ENCODE peak calls at places on chromosomes 12 and 14, in four cellular contexts. Q is HepG2, F is GM12878, L is K562. N is an unnamed sample.

GRCh38 chr12:45909041-45909713 is 81.2 kb downstream of the SCAF11 start:
- DNase-seq in Q (no peak), F (no peak), L (no peak), N (no peak)

GRCh38 chr12:92065018-92065499 is 80.6 kb downstream of the BTG1 start:
- DNase-seq in Q (peak), F (peak), L (no peak), N (no peak)

GRCh38 chr14:44897041-44897843 is 64.5 kb downstream of the KLHL28 start:
- DNase-seq in Q (peak), F (peak), L (peak), N (peak)

GRCh38 chr12:11209098-11209497 is 22.4 kb upstream of the TAS2R42 start:
- DNase-seq in Q (peak), F (no peak), L (no peak), N (no peak)

GRCh38 chr12:29961231-29961630 is 177.5 kb upstream of the TMTC1 start:
- DNase-seq in Q (no peak), F (no peak), L (no peak), N (no peak)

GRCh38 chr12:75196865-75197264 is 12.8 kb downstream of the KCNC2 start:
- DNase-seq in Q (no peak), F (no peak), L (no peak), N (no peak)

GRCh38 chr14:100982356-100982755 is 78.8 kb upstream of the RTL1 start:
- DNase-seq in Q (no peak), F (no peak), L (no peak), N (no peak)

GRCh38 chr12:67910360-67911292 is 78.6 kb upstream of the IFNG-AS1 start:
- DNase-seq in Q (no peak), F (no peak), L (no peak), N (no peak)

GRCh38 chr12:92759634-92760268 is 57.0 kb downstream of the PLEKHG7 start:
- DNase-seq in Q (no peak), F (no peak), L (peak), N (no peak)

GRCh38 chr12:130179621-130180020 is 17.4 kb downstream of the FZD10 start:
- DNase-seq in Q (no peak), F (no peak), L (no peak), N (no peak)

GRCh38 chr12:55637467-55637866 is 775 bp downstream of the OR10P1 start:
- DNase-seq in Q (no peak), F (no peak), L (no peak), N (no peak)

GRCh38 chr12:89863332-89863938 is 154.8 kb upstream of the ATP2B1 start:
- DNase-seq in Q (no peak), F (peak), L (no peak), N (no peak)

GRCh38 chr12:28161697-28162096 is 28.6 kb upstream of the CCDC91 start:
- DNase-seq in Q (no peak), F (no peak), L (no peak), N (no peak)

GRCh38 chr12:60169904-60170303 is 574.1 kb downstream of the SLC16A7 start:
- DNase-seq in Q (no peak), F (no peak), L (no peak), N (no peak)

GRCh38 chr12:111764120-111764821 is 2.5 kb upstream of the ALDH2 start:
- DNase-seq in Q (no peak), F (peak), L (no peak), N (no peak)

GRCh38 chr14:55412686-55413085 is 1.1 kb upstream of the ATG14 start:
- DNase-seq in Q (no peak), F (no peak), L (no peak), N (no peak)

GRCh38 chr14:78985668-78986073 is 815.5 kb downstream of the NRXN3 start:
- DNase-seq in Q (no peak), F (no peak), L (no peak), N (peak)

GRCh38 chr14:78987006-78987405 is 816.8 kb downstream of the NRXN3 start:
- DNase-seq in Q (no peak), F (no peak), L (no peak), N (no peak)

GRCh38 chr14:78989246-78989645 is 819.1 kb downstream of the NRXN3 start:
- DNase-seq in Q (no peak), F (no peak), L (no peak), N (no peak)
- TF ChIP-seq HDAC6 in Q (no peak), F (no peak), L (no peak), N (no peak)

DNA sequence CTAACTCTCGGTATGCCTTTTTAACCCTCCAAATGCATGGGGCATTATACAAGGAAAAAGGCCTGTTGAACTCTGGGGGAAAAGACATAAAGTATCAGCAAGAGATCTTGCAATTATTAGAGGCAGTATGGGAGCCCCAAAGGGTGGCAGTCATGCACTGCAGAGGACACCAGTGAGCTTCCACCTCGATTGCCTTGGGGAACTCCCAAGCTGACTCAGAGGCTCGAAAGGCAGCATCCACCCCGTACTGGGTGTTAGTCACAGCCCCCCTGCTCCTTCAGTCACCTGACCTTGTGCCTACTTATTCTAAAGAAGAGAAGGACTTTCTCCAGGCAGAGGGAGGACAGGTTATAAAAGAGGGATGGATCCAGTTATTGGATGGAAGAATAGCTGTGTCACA is 781.4 kb upstream of the TMEM132C start:
- DNase-seq in Q (no peak), F (no peak), L (no peak), N (no peak)
- TF ChIP-seq HDAC6 in Q (no peak), F (no peak), L (no peak), N (no peak)

GRCh38 chr12:113555226-113555625 is 83.6 kb upstream of the LHX5 start:
- DNase-seq in Q (no peak), F (no peak), L (no peak), N (no peak)
- TF ChIP-seq HDAC6 in Q (no peak), F (no peak), L (no peak), N (no peak)

GRCh38 chr14:70721542-70721941 is 79.8 kb downstream of the TTC9 start:
- DNase-seq in Q (peak), F (no peak), L (no peak), N (no peak)
- TF ChIP-seq HDAC6 in Q (no peak), F (no peak), L (no peak), N (no peak)

GRCh38 chr14:95564060-95564459 is 29.2 kb downstream of the GLRX5 start:
- DNase-seq in Q (no peak), F (no peak), L (no peak), N (no peak)
- TF ChIP-seq HDAC6 in Q (no peak), F (no peak), L (no peak), N (no peak)

DNA sequence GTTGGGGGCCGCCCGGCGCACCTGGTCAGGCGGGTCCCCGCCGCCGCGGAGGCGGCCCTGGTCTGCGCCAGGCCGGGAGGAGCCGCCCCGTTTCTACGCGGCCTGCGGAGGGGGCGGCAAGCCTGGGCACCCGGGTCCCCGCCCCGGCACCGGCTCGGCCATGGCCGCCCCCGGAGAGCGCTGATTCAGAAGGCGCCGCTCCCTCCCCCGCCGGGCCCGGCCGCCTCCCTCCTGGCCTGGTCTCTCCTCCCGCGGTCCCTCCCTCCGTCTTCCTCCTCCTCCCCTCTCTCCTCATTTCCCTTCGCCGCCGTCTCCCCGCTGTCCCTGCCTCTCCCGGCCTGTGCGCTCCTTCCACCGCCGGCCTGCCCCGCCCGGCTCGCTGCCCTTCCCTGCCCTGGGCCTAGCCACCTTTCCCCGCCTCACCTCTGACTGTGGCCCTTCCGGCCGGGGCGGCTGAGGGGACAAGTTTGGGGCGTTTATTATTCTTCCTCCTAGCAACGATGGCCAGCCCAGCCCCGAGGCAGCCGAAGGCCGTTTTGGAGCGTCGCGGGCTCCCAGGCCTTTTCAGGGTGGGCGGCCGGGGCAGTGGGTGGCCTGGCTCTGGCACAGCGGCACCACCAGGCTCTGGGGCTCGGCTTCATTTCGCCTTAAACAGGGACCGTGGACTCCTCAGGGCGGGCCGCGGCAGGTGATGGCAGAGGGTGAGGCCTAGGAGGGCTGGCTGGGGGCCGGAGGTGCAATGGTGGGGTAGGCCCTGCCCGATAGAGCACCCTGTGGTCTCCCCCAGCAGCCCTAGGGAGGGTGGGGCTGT is 768 bp downstream of the CEP170B start:
- DNase-seq in Q (no peak), F (no peak), L (peak), N (peak)
- TF ChIP-seq HDAC6 in Q (no peak), F (no peak), L (no peak), N (no peak)